ENCODE peak calls at places on chromosome 4, in ten cellular contexts. D, O, X, C, P, U, V, W, R and Y are unnamed samples. For H3K9me3, the result is how much of the 10 kb centered on the place peaks cover.

GRCh38 chr4:94208268-94208667 is 603 bp downstream of the SMARCAD1 start:
- DNase-seq in D (no peak), O (no peak), X (no peak), C (no peak), P (no peak), U (no peak), V (no peak), W (no peak), R (no peak), Y (no peak)

GRCh38 chr4:73221734-73222133 is 36.9 kb downstream of the ANKRD17 start:
- DNase-seq in D (no peak), O (no peak), X (no peak), C (no peak), P (no peak), U (no peak), V (no peak), W (no peak), R (no peak), Y (no peak)

GRCh38 chr4:174989791-174990190 is 71.6 kb downstream of the ADAM29 start:
- DNase-seq in D (no peak), O (no peak), X (no peak), C (no peak), P (no peak), U (no peak), V (no peak), W (no peak), R (no peak), Y (no peak)

GRCh38 chr4:54066088-54066415 is 1.6 kb upstream of the CHIC2 start:
- DNase-seq in D (no peak), O (no peak), X (no peak), C (no peak), P (no peak), U (no peak), V (no peak), W (no peak), R (no peak), Y (no peak)

GRCh38 chr4:77172336-77172735 is 15.3 kb downstream of the CCNG2 start:
- DNase-seq in D (no peak), O (no peak), X (no peak), C (no peak), P (no peak), U (no peak), V (no peak), W (no peak), R (no peak), Y (no peak)

GRCh38 chr4:151417766-151418376 is 8.9 kb downstream of the FHIP1A start:
- DNase-seq in D (no peak), O (no peak), X (no peak), C (no peak), P (no peak), U (no peak), V (no peak), W (no peak), R (no peak), Y (peak)

GRCh38 chr4:37989398-37990260 is 29.4 kb downstream of the PTTG2 start:
- DNase-seq in D (no peak), O (no peak), X (no peak), C (no peak), P (no peak), U (no peak), V (no peak), W (no peak), R (no peak), Y (no peak)

GRCh38 chr4:7394681-7395451 is 39.9 kb downstream of the PSAPL1 start:
- DNase-seq in D (no peak), O (no peak), X (no peak), C (no peak), P (no peak), U (no peak), V (peak), W (no peak), R (no peak), Y (no peak)

GRCh38 chr4:123953556-123953955 is 557.0 kb downstream of the SPRY1 start:
- DNase-seq in D (no peak), O (no peak), X (no peak), C (no peak), P (no peak), U (no peak), V (no peak), W (no peak), R (no peak), Y (no peak)

GRCh38 chr4:112552668-112553067 is 36.7 kb upstream of the NEUROG2 start:
- DNase-seq in D (no peak), O (no peak), X (no peak), C (no peak), P (no peak), U (no peak), V (no peak), W (no peak), R (peak), Y (no peak)

GRCh38 chr4:102169345-102169744 is 175.9 kb downstream of the SLC39A8 start:
- DNase-seq in D (no peak), O (no peak), X (no peak), C (no peak), P (no peak), U (no peak), V (no peak), W (no peak), R (peak), Y (peak)

GRCh38 chr4:72340803-72341431 is 228.1 kb downstream of the ADAMTS3 start:
- DNase-seq in D (no peak), O (no peak), X (no peak), C (no peak), P (no peak), U (no peak), V (no peak), W (no peak), R (no peak), Y (no peak)

GRCh38 chr4:188767496-188767895 is 628.3 kb downstream of the TRIML1 start:
- DNase-seq in D (no peak), O (no peak), X (no peak), C (no peak), P (no peak), U (no peak), V (no peak), W (no peak), R (no peak), Y (no peak)

GRCh38 chr4:153345011-153345981 is 808 bp downstream of the MND1 start:
- DNase-seq in D (peak), O (peak), X (peak), C (peak), P (peak), U (peak), V (no peak), W (peak), R (peak), Y (peak)

GRCh38 chr4:115360441-115360840 is 247.0 kb upstream of the NDST4 start:
- DNase-seq in D (no peak), O (no peak), X (no peak), C (no peak), P (no peak), U (no peak), V (no peak), W (no peak), R (no peak), Y (no peak)

GRCh38 chr4:1583051-1583785 is 100.9 kb downstream of the FAM53A start:
- DNase-seq in D (no peak), O (no peak), X (no peak), C (no peak), P (peak), U (peak), V (no peak), W (peak), R (no peak), Y (no peak)

GRCh38 chr4:67660418-67660817 is 40.5 kb downstream of the UBA6 start:
- DNase-seq in D (no peak), O (no peak), X (no peak), C (no peak), P (no peak), U (no peak), V (no peak), W (no peak), R (no peak), Y (no peak)

GRCh38 chr4:148196168-148196567 is 246.0 kb downstream of the NR3C2 start:
- DNase-seq in D (no peak), O (no peak), X (no peak), C (no peak), P (no peak), U (no peak), V (no peak), W (no peak), R (no peak), Y (no peak)

DNA sequence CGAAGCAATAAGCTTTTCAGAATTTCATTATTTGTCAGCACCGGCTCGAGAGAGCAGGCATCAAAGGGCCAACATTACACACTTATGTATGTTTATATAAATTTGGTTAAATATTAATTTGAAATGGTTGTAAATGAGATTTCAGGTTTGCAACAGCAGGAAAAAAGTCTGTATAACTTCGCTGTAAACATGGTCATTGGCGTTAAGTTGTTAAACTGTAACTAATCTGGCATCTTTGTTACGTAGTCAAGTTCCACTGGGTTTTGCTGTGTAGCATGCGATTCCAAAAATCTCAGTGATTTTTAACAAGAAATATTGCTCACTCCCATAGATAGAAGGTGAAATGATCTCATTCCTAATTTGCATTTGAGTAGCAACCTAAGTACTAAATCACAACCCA is 222.3 kb downstream of the CBR4 start:
- DNase-seq in D (no peak), O (no peak), X (no peak), C (no peak), P (no peak), U (no peak), V (no peak), W (no peak), R (peak), Y (no peak)
- H3K9me3 ChIP-seq in D (under half), O (under half), X (under half), C (under half), P (under half), U (under half), V (under half), W (under half), R (under half), Y (under half)

DNA sequence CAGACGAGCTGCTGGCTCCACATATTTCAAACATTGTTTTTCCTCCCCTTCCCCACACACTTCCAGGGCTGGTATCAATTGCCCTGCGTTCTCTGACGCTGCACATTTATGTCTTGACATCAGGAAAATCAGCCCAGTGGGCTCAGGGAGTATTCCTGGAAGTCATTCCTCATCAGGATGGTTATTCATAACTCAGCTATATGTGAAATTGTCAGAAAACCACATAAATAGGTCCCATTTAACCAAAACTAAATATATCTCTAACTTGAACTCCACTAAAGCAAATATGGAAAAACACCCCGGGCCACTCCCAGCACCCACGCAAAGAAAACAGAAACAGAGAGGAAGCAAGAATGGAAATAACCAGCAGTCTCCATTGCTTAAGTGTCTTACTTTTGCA is 112.0 kb downstream of the IRF2 start:
- DNase-seq in D (no peak), O (no peak), X (no peak), C (no peak), P (no peak), U (no peak), V (no peak), W (no peak), R (no peak), Y (no peak)
- H3K9me3 ChIP-seq in D (under half), O (under half), X (under half), C (under half), P (under half), U (under half), V (under half), W (under half), R (under half), Y (under half)

GRCh38 chr4:135601351-135601750 is 1399.8 kb upstream of the PABPC4L start:
- DNase-seq in D (no peak), O (no peak), X (no peak), C (no peak), P (no peak), U (no peak), V (no peak), W (no peak), R (no peak), Y (no peak)
- H3K9me3 ChIP-seq in D (under half), O (under half), X (under half), C (under half), P (under half), U (under half), V (under half), W (half or more), R (under half), Y (under half)

DNA sequence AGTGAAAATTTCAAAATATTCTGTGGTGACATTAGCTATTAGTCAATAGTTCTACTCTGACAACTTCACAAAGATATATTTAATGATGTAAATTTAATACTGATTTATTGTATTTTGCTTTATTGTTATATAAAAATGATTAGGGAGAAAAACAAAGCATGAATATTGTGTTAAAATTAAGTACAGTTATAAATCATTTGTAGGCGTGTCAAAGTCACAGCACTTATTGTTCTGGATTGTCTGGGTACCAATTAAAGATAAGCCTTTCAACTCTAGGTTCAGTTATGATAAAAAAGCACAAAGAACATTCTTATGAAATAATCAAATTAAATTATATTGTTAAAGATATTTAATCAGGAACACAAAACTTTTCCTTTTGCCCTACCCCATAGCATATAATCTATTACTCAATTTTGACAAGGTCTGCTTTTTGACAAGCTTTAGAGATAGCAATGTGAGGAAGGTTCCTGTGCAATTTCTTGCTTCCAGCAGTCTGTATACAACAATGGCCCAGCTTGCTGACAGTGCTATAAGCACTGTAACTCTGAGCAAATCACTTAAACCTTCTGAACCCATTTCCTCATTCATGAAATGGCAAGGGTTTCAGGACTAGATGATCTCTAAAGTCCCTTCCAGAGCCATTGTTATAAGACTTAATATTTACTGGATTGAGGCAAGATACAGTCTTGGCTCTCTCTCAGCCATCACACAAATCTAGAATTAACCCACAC is 910.3 kb upstream of the LCORL start:
- DNase-seq in D (no peak), O (no peak), X (no peak), C (no peak), P (no peak), U (no peak), V (no peak), W (no peak), R (no peak), Y (no peak)
- H3K9me3 ChIP-seq in D (under half), O (under half), X (under half), C (under half), P (under half), U (under half), V (under half), W (under half), R (under half), Y (under half)

DNA sequence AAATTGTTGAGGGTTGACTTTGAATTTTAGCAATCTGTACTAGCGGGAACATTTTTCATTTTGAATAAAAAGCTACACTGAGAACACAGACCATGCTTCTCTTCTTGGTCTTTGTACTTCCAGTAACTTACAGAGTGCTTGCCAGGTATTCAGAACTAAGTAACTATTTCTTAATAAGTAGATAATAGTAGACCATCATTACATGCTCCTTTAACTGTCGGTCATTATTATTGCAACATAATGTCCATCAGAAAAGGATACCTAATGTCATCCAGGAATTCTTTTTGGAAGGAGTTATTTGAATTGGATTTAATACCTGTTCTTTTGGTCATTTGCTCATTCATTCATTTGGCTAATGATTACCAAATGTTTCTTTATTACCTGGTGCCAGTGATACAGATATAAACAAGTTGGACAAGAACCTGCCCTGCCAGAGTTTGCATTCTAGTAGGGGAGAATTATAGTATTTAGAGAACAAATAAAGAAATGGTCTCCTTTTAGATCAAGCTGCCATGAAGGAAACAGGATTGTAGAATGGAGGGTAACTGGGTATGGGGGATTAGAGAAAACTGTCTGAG is 32.7 kb downstream of the CWH43 start:
- DNase-seq in D (no peak), O (no peak), X (no peak), C (no peak), P (no peak), U (no peak), V (no peak), W (no peak), R (no peak), Y (no peak)
- H3K9me3 ChIP-seq in D (under half), O (under half), X (under half), C (under half), P (under half), U (under half), V (under half), W (under half), R (under half), Y (under half)

DNA sequence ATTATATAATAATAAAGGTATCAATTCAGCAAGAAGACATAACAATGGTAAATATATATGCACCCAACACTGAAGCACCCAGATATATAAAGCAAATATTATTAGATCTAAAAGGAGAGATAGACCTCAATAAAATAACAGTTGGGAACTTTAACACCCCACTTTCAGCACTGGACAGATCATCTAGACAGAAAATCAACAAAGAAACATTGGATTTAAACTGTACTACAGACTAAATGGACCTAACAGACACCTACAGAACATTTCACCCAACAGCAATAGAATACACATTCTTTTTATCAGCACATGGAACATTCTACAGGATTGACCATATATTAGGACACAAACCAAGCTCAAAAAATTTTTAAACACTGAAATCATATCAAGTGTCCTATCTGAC is 76.6 kb downstream of the CBR4 start:
- DNase-seq in D (no peak), O (no peak), X (no peak), C (no peak), P (no peak), U (no peak), V (no peak), W (no peak), R (no peak), Y (no peak)
- H3K9me3 ChIP-seq in D (under half), O (under half), X (under half), C (under half), P (under half), U (under half), V (half or more), W (half or more), R (under half), Y (under half)

GRCh38 chr4:205097-205756 is 80.9 kb downstream of the ZNF718 start:
- DNase-seq in D (no peak), O (no peak), X (no peak), C (no peak), P (no peak), U (no peak), V (no peak), W (no peak), R (no peak), Y (no peak)
- H3K9me3 ChIP-seq in D (under half), O (under half), X (under half), C (half or more), P (under half), U (under half), V (half or more), W (half or more), R (under half), Y (under half)

DNA sequence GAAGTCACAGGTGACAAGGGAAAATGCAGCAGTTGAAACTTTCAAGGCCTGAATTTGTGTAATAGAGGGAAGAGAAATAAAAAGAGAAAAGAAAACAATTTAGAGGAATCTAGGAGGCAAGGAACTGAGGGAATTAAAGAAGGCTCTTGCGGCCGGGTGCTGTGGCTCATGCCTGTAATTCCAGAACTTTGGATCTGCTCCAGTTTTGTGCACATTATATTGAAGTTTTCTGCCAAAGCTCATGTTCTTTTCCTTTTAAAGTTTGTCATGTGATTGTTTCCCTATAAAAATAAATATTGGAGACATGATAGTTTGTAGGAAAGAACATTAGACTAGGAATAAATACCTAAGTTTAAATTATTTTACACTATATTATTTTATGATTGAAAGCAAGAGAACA is 433.9 kb upstream of the CPEB2 start:
- DNase-seq in D (no peak), O (no peak), X (no peak), C (no peak), P (no peak), U (no peak), V (no peak), W (no peak), R (no peak), Y (no peak)
- H3K9me3 ChIP-seq in D (under half), O (under half), X (under half), C (under half), P (under half), U (under half), V (under half), W (under half), R (under half), Y (under half)

DNA sequence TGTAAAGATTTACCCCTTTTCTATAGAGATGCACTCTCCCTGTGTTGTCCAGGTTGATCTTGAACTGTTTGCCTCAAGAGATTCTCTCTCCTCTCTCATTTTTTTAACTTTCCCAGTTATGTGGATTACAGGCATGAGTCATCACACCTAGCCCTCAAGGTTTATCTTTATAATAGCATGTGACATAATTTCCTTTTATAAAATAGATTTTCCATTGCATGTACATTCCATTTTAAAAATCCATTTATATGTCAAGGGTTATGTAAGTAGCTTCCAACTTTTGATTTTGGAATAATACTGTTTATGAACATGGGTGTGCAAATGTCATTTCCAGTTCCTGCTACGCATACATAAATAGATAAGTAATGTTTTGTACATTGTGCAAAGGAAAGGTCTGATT is 20.6 kb downstream of the ZNF721 start:
- DNase-seq in D (no peak), O (no peak), X (no peak), C (no peak), P (no peak), U (no peak), V (no peak), W (no peak), R (no peak), Y (no peak)
- H3K9me3 ChIP-seq in D (under half), O (under half), X (under half), C (half or more), P (under half), U (under half), V (under half), W (under half), R (half or more), Y (under half)

GRCh38 chr4:373062-373839 is 35.6 kb downstream of the ZNF141 start:
- DNase-seq in D (no peak), O (no peak), X (no peak), C (no peak), P (no peak), U (no peak), V (no peak), W (no peak), R (no peak), Y (no peak)
- H3K9me3 ChIP-seq in D (under half), O (under half), X (under half), C (half or more), P (half or more), U (half or more), V (half or more), W (half or more), R (half or more), Y (under half)